ENCODE peak calls at places on chromosomes 13 and 19, in seven cellular contexts. One of them, this sample, is unnamed.

GRCh38 chr19:51368366-51369282 is at the start of gene CLDND2:
- DNase-seq in fibroblast of lung: no peak
- DNase-seq in Right ventricle myocardium superior: peak; percentile 36
- DNase-seq in neuronal stem cell: no peak
- DNase-seq in activated effector memory CD4-positive, alpha-beta T cell treated with anti-CD3 and anti-CD28 coated beads, Interleukin-2, amount 50 U/mL, for 16 hours: no peak
- DNase-seq in AG08396: peak; percentile 26
- DNase-seq in upper lobe of right lung: no peak
- DNase-seq in this sample: peak; percentile 41

GRCh38 chr13:94061316-94061715 is 418.2 kb downstream of the DCT start:
- DNase-seq in fibroblast of lung: peak; percentile 82
- DNase-seq in Right ventricle myocardium superior: no peak
- DNase-seq in neuronal stem cell: no peak
- DNase-seq in activated effector memory CD4-positive, alpha-beta T cell treated with anti-CD3 and anti-CD28 coated beads, Interleukin-2, amount 50 U/mL, for 16 hours: no peak
- DNase-seq in AG08396: peak; percentile 36
- DNase-seq in upper lobe of right lung: no peak
- DNase-seq in this sample: no peak

GRCh38 chr19:17420267-17420924 is 549 bp downstream of the MVB12A start:
- DNase-seq in fibroblast of lung: peak; percentile 6
- DNase-seq in Right ventricle myocardium superior: peak; percentile 62
- DNase-seq in neuronal stem cell: no peak
- DNase-seq in activated effector memory CD4-positive, alpha-beta T cell treated with anti-CD3 and anti-CD28 coated beads, Interleukin-2, amount 50 U/mL, for 16 hours: peak; percentile 73
- DNase-seq in AG08396: peak; percentile 41
- DNase-seq in upper lobe of right lung: peak; percentile 76
- DNase-seq in this sample: peak; percentile 17

GRCh38 chr19:14114854-14115253 is 2.7 kb downstream of the PRKACA start:
- DNase-seq in fibroblast of lung: no peak
- DNase-seq in Right ventricle myocardium superior: peak; percentile 82
- DNase-seq in neuronal stem cell: no peak
- DNase-seq in activated effector memory CD4-positive, alpha-beta T cell treated with anti-CD3 and anti-CD28 coated beads, Interleukin-2, amount 50 U/mL, for 16 hours: peak; percentile 84
- DNase-seq in AG08396: peak; percentile 41
- DNase-seq in upper lobe of right lung: peak; percentile 80
- DNase-seq in this sample: no peak

GRCh38 chr13:47433461-47434005 is 536.7 kb upstream of the HTR2A start:
- DNase-seq in fibroblast of lung: peak; percentile 45
- DNase-seq in Right ventricle myocardium superior: no peak
- DNase-seq in neuronal stem cell: no peak
- DNase-seq in activated effector memory CD4-positive, alpha-beta T cell treated with anti-CD3 and anti-CD28 coated beads, Interleukin-2, amount 50 U/mL, for 16 hours: no peak
- DNase-seq in AG08396: no peak
- DNase-seq in upper lobe of right lung: no peak
- DNase-seq in this sample: no peak

GRCh38 chr13:30577381-30577780 is 40.3 kb upstream of the USPL1 start:
- DNase-seq in fibroblast of lung: peak; percentile 98
- DNase-seq in Right ventricle myocardium superior: no peak
- DNase-seq in neuronal stem cell: no peak
- DNase-seq in activated effector memory CD4-positive, alpha-beta T cell treated with anti-CD3 and anti-CD28 coated beads, Interleukin-2, amount 50 U/mL, for 16 hours: peak; percentile 78
- DNase-seq in AG08396: peak; percentile 60
- DNase-seq in upper lobe of right lung: no peak
- DNase-seq in this sample: peak; percentile 75

GRCh38 chr13:59865398-59865797 is 298.3 kb downstream of the DIAPH3 start:
- DNase-seq in fibroblast of lung: peak; percentile 55
- DNase-seq in Right ventricle myocardium superior: no peak
- DNase-seq in neuronal stem cell: no peak
- DNase-seq in activated effector memory CD4-positive, alpha-beta T cell treated with anti-CD3 and anti-CD28 coated beads, Interleukin-2, amount 50 U/mL, for 16 hours: no peak
- DNase-seq in AG08396: no peak
- DNase-seq in upper lobe of right lung: no peak
- DNase-seq in this sample: no peak

GRCh38 chr19:35030257-35031071 is at the start of gene SCN1B:
- DNase-seq in fibroblast of lung: peak; percentile 70
- DNase-seq in Right ventricle myocardium superior: peak; percentile 78
- DNase-seq in neuronal stem cell: peak; percentile 56
- DNase-seq in activated effector memory CD4-positive, alpha-beta T cell treated with anti-CD3 and anti-CD28 coated beads, Interleukin-2, amount 50 U/mL, for 16 hours: peak; percentile 87
- DNase-seq in AG08396: peak; percentile 94
- DNase-seq in upper lobe of right lung: peak; percentile 84
- DNase-seq in this sample: no peak

GRCh38 chr19:43470288-43470687 is 4.9 kb upstream of the LYPD3 start:
- DNase-seq in fibroblast of lung: peak; percentile 76
- DNase-seq in Right ventricle myocardium superior: no peak
- DNase-seq in neuronal stem cell: no peak
- DNase-seq in activated effector memory CD4-positive, alpha-beta T cell treated with anti-CD3 and anti-CD28 coated beads, Interleukin-2, amount 50 U/mL, for 16 hours: peak; percentile 66
- DNase-seq in AG08396: peak; percentile 54
- DNase-seq in upper lobe of right lung: no peak
- DNase-seq in this sample: no peak

GRCh38 chr13:74280795-74281490 is 146.7 kb upstream of the KLF12 start:
- DNase-seq in fibroblast of lung: peak; percentile 75
- DNase-seq in Right ventricle myocardium superior: no peak
- DNase-seq in neuronal stem cell: no peak
- DNase-seq in activated effector memory CD4-positive, alpha-beta T cell treated with anti-CD3 and anti-CD28 coated beads, Interleukin-2, amount 50 U/mL, for 16 hours: no peak
- DNase-seq in AG08396: no peak
- DNase-seq in upper lobe of right lung: no peak
- DNase-seq in this sample: no peak

GRCh38 chr19:35346193-35347052 is 1.3 kb upstream of the FFAR1 start:
- DNase-seq in fibroblast of lung: no peak
- DNase-seq in Right ventricle myocardium superior: peak; percentile 43
- DNase-seq in neuronal stem cell: no peak
- DNase-seq in activated effector memory CD4-positive, alpha-beta T cell treated with anti-CD3 and anti-CD28 coated beads, Interleukin-2, amount 50 U/mL, for 16 hours: peak; percentile 88
- DNase-seq in AG08396: no peak
- DNase-seq in upper lobe of right lung: peak; percentile 61
- DNase-seq in this sample: peak; percentile 71

GRCh38 chr13:53788286-53788685 is 759.7 kb downstream of the OLFM4 start:
- DNase-seq in fibroblast of lung: no peak
- DNase-seq in Right ventricle myocardium superior: no peak
- DNase-seq in neuronal stem cell: no peak
- DNase-seq in activated effector memory CD4-positive, alpha-beta T cell treated with anti-CD3 and anti-CD28 coated beads, Interleukin-2, amount 50 U/mL, for 16 hours: no peak
- DNase-seq in AG08396: no peak
- DNase-seq in upper lobe of right lung: no peak
- DNase-seq in this sample: no peak

GRCh38 chr13:31905896-31906295 is 125.7 kb upstream of the FRY start:
- DNase-seq in fibroblast of lung: no peak
- DNase-seq in Right ventricle myocardium superior: no peak
- DNase-seq in neuronal stem cell: no peak
- DNase-seq in activated effector memory CD4-positive, alpha-beta T cell treated with anti-CD3 and anti-CD28 coated beads, Interleukin-2, amount 50 U/mL, for 16 hours: no peak
- DNase-seq in AG08396: no peak
- DNase-seq in upper lobe of right lung: no peak
- DNase-seq in this sample: no peak

GRCh38 chr13:114108141-114108761 is 24.2 kb downstream of the RASA3 start:
- DNase-seq in fibroblast of lung: no peak
- DNase-seq in Right ventricle myocardium superior: peak; percentile 31
- DNase-seq in neuronal stem cell: no peak
- DNase-seq in activated effector memory CD4-positive, alpha-beta T cell treated with anti-CD3 and anti-CD28 coated beads, Interleukin-2, amount 50 U/mL, for 16 hours: peak; percentile 59
- DNase-seq in AG08396: no peak
- DNase-seq in upper lobe of right lung: peak; percentile 36
- DNase-seq in this sample: no peak

GRCh38 chr13:46598820-46599180 is 45.8 kb downstream of the LRCH1 start:
- DNase-seq in fibroblast of lung: no peak
- DNase-seq in Right ventricle myocardium superior: no peak
- DNase-seq in neuronal stem cell: no peak
- DNase-seq in activated effector memory CD4-positive, alpha-beta T cell treated with anti-CD3 and anti-CD28 coated beads, Interleukin-2, amount 50 U/mL, for 16 hours: no peak
- DNase-seq in AG08396: no peak
- DNase-seq in upper lobe of right lung: no peak
- DNase-seq in this sample: no peak

GRCh38 chr13:73421310-73421912 is 362.6 kb downstream of the KLF5 start:
- DNase-seq in fibroblast of lung: peak; percentile 96
- DNase-seq in Right ventricle myocardium superior: no peak
- DNase-seq in neuronal stem cell: no peak
- DNase-seq in activated effector memory CD4-positive, alpha-beta T cell treated with anti-CD3 and anti-CD28 coated beads, Interleukin-2, amount 50 U/mL, for 16 hours: no peak
- DNase-seq in AG08396: no peak
- DNase-seq in upper lobe of right lung: no peak
- DNase-seq in this sample: no peak

GRCh38 chr13:45162194-45162593 is 38.7 kb downstream of the KCTD4 start:
- DNase-seq in fibroblast of lung: peak; percentile 44
- DNase-seq in Right ventricle myocardium superior: no peak
- DNase-seq in neuronal stem cell: no peak
- DNase-seq in activated effector memory CD4-positive, alpha-beta T cell treated with anti-CD3 and anti-CD28 coated beads, Interleukin-2, amount 50 U/mL, for 16 hours: no peak
- DNase-seq in AG08396: peak; percentile 14
- DNase-seq in upper lobe of right lung: no peak
- DNase-seq in this sample: no peak

GRCh38 chr13:97574926-97575325 is 141.0 kb downstream of the RAP2A start:
- DNase-seq in fibroblast of lung: peak; percentile 7
- DNase-seq in Right ventricle myocardium superior: no peak
- DNase-seq in neuronal stem cell: no peak
- DNase-seq in activated effector memory CD4-positive, alpha-beta T cell treated with anti-CD3 and anti-CD28 coated beads, Interleukin-2, amount 50 U/mL, for 16 hours: no peak
- DNase-seq in AG08396: peak; percentile 30
- DNase-seq in upper lobe of right lung: no peak
- DNase-seq in this sample: no peak

GRCh38 chr13:32804673-32805260 is 211.5 kb upstream of the KL start:
- DNase-seq in fibroblast of lung: peak; percentile 49
- DNase-seq in Right ventricle myocardium superior: no peak
- DNase-seq in neuronal stem cell: no peak
- DNase-seq in activated effector memory CD4-positive, alpha-beta T cell treated with anti-CD3 and anti-CD28 coated beads, Interleukin-2, amount 50 U/mL, for 16 hours: no peak
- DNase-seq in AG08396: peak; percentile 20
- DNase-seq in upper lobe of right lung: no peak
- DNase-seq in this sample: no peak

GRCh38 chr13:100154835-100155463 is 66.1 kb downstream of the PCCA start:
- DNase-seq in fibroblast of lung: no peak
- DNase-seq in Right ventricle myocardium superior: no peak
- DNase-seq in neuronal stem cell: no peak
- DNase-seq in activated effector memory CD4-positive, alpha-beta T cell treated with anti-CD3 and anti-CD28 coated beads, Interleukin-2, amount 50 U/mL, for 16 hours: no peak
- DNase-seq in AG08396: no peak
- DNase-seq in upper lobe of right lung: no peak
- DNase-seq in this sample: no peak

GRCh38 chr13:111422352-111422751 is 101.9 kb downstream of the TEX29 start:
- DNase-seq in fibroblast of lung: no peak
- DNase-seq in Right ventricle myocardium superior: no peak
- DNase-seq in neuronal stem cell: no peak
- DNase-seq in activated effector memory CD4-positive, alpha-beta T cell treated with anti-CD3 and anti-CD28 coated beads, Interleukin-2, amount 50 U/mL, for 16 hours: peak; percentile 19
- DNase-seq in AG08396: no peak
- DNase-seq in upper lobe of right lung: no peak
- DNase-seq in this sample: no peak

GRCh38 chr19:5990289-5990797 is 12.4 kb upstream of the RANBP3 start:
- DNase-seq in fibroblast of lung: no peak
- DNase-seq in Right ventricle myocardium superior: no peak
- DNase-seq in neuronal stem cell: no peak
- DNase-seq in activated effector memory CD4-positive, alpha-beta T cell treated with anti-CD3 and anti-CD28 coated beads, Interleukin-2, amount 50 U/mL, for 16 hours: no peak
- DNase-seq in AG08396: no peak
- DNase-seq in upper lobe of right lung: no peak
- DNase-seq in this sample: no peak